ENCODE peak calls at places on chromosomes 5 and 9, in five cellular contexts. J, T, I, Q and M are unnamed samples.

GRCh38 chr9:80874276-80874675 is 815.1 kb downstream of the TLE1 start:
- DNase-seq in J (no peak), T (no peak), Q (no peak), I (no peak), M (no peak)

GRCh38 chr5:74631088-74631960 is 9.2 kb downstream of the ENC1 start:
- DNase-seq in T (peak; percentile 95), J (no peak), I (no peak), Q (no peak), M (peak; percentile 83)

GRCh38 chr5:150595466-150596031 is 44.9 kb upstream of the SYNPO start:
- DNase-seq in J (peak; percentile 55), I (peak; percentile 56), Q (peak; percentile 43), T (peak; percentile 68), M (no peak)

GRCh38 chr5:157266286-157267007 is 524 bp downstream of the CYFIP2 start:
- DNase-seq in J (peak; percentile 94), T (peak; percentile 49), I (peak; percentile 81), Q (no peak), M (peak; percentile 81)

GRCh38 chr5:31410089-31410488 is 121.8 kb downstream of the DROSHA start:
- DNase-seq in J (no peak), T (no peak), I (no peak), Q (no peak), M (no peak)

GRCh38 chr9:121776739-121777637 is 125.6 kb downstream of the DAB2IP start:
- DNase-seq in Q (no peak), T (no peak), I (no peak), J (no peak), M (no peak)

GRCh38 chr9:88537743-88538055 is 2.7 kb downstream of the NXNL2 start:
- DNase-seq in T (peak; percentile 68), J (peak; percentile 58), Q (peak; percentile 32), I (no peak), M (peak; percentile 52)

GRCh38 chr5:168327994-168328393 is 36.5 kb downstream of the WWC1 start:
- DNase-seq in J (peak; percentile 15), Q (no peak), I (no peak), T (peak; percentile 62), M (no peak)

GRCh38 chr5:148418511-148418910 is 34.8 kb downstream of the FBXO38 start:
- DNase-seq in J (no peak), I (no peak), Q (no peak), T (no peak), M (no peak)

GRCh38 chr9:32968101-32969011 is 33.1 kb downstream of the APTX start:
- DNase-seq in Q (no peak), J (no peak), T (peak; percentile 36), I (no peak), M (peak; percentile 82)

GRCh38 chr5:130270786-130271185 is 366.5 kb downstream of the CHSY3 start:
- DNase-seq in J (no peak), I (no peak), Q (no peak), T (no peak), M (no peak)

GRCh38 chr9:115198018-115198417 is 80.1 kb upstream of the TNC start:
- DNase-seq in T (peak; percentile 67), I (no peak), Q (peak; percentile 28), J (no peak), M (no peak)

GRCh38 chr9:105647595-105648349 is 14.5 kb upstream of the TAL2 start:
- DNase-seq in T (peak; percentile 79), Q (no peak), I (no peak), J (no peak), M (no peak)

GRCh38 chr5:9464478-9464877 is 81.4 kb downstream of the SEMA5A start:
- DNase-seq in I (no peak), Q (no peak), T (no peak), J (no peak), M (no peak)

GRCh38 chr5:149273950-149274349 is 2.3 kb downstream of the AFAP1L1 start:
- DNase-seq in J (no peak), T (peak; percentile 76), Q (no peak), I (no peak), M (no peak)

GRCh38 chr5:151612689-151613427 is 21.7 kb upstream of the FAT2 start:
- DNase-seq in I (no peak), Q (no peak), T (peak; percentile 26), J (no peak), M (no peak)

GRCh38 chr9:112887377-112887776 is 3.3 kb downstream of the SLC46A2 start:
- DNase-seq in T (peak; percentile 65), J (no peak), Q (no peak), I (no peak), M (peak; percentile 92)

GRCh38 chr5:73605223-73606087 is 20.5 kb upstream of the ARHGEF28 start:
- DNase-seq in T (no peak), J (no peak), I (no peak), Q (no peak), M (no peak)

GRCh38 chr5:103674321-103674720 is 111.7 kb upstream of the NUDT12 start:
- DNase-seq in I (no peak), Q (no peak), T (no peak), J (no peak), M (no peak)

GRCh38 chr5:24855485-24855884 is 210.7 kb upstream of the CDH10 start:
- DNase-seq in I (no peak), T (peak; percentile 83), Q (no peak), J (no peak), M (no peak)

GRCh38 chr9:130451509-130452388 is 7.0 kb downstream of the ASS1 start:
- DNase-seq in I (peak; percentile 91), J (no peak), Q (peak; percentile 84), T (peak; percentile 80), M (peak; percentile 52)

GRCh38 chr9:14616188-14616982 is 76.8 kb downstream of the ZDHHC21 start:
- DNase-seq in T (peak; percentile 59), J (no peak), Q (no peak), I (no peak), M (peak; percentile 83)

GRCh38 chr5:81601912-81602311 is 149.0 kb downstream of the SSBP2 start:
- DNase-seq in T (peak; percentile 10), J (no peak), Q (no peak), I (no peak), M (no peak)

GRCh38 chr5:143106175-143106574 is 297.3 kb downstream of the NR3C1 start:
- DNase-seq in Q (no peak), I (no peak), T (peak; percentile 62), J (no peak), M (peak; percentile 63)

GRCh38 chr5:80161165-80161564 is 94.7 kb downstream of the SERINC5 start:
- DNase-seq in T (no peak), I (no peak), Q (no peak), J (no peak), M (no peak)

GRCh38 chr5:92945630-92946097 is 635.4 kb downstream of the NR2F1-AS1 start:
- DNase-seq in T (no peak), I (no peak), Q (no peak), J (no peak), M (no peak)

DNA sequence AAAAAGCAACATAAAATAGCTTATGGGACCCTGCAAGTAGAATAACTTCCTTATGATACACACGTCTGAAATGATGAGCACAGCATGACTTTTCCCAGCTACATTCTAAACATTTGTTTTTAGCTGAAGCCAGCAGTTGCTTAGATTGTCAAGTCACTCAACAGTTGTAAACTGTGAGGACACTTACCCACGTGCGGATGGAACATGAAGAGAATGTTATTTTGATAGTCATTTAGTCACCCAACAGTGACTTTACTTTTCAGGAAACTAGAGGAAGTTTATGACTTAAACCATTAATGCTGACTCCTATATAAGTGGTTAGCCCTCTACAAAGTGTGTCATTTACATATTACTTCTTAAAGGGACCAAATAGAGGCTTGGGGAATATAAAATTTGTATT is 3.0 kb downstream of the HACD4 start:
- DNase-seq in T (no peak), Q (no peak), J (no peak), I (no peak), M (no peak)
- H3K4me1 ChIP-seq in T (peaks cover 4% of the 10 kb centered on the region), Q (peaks cover 13% of the 10 kb centered on the region), J (peaks cover 28% of the 10 kb centered on the region), I (peaks cover 3% of the 10 kb centered on the region), M (peaks cover 20% of the 10 kb centered on the region)

GRCh38 chr5:2724031-2724581 is 27.4 kb downstream of the IRX2 start:
- DNase-seq in J (no peak), Q (no peak), I (no peak), T (no peak), M (no peak)
- H3K27ac ChIP-seq in J (no peak overlapping the region), Q (no peak overlapping the region), I (no peak overlapping the region), T (no peak overlapping the region), M (no peak overlapping the region)

GRCh38 chr5:131654309-131654708 is 19.3 kb upstream of the RAPGEF6 start:
- DNase-seq in J (no peak), Q (no peak), T (no peak), I (no peak), M (no peak)
- H3K4me1 ChIP-seq in J (no peaks in the 10 kb centered on the region), Q (peaks cover 9% of the 10 kb centered on the region), T (no peaks in the 10 kb centered on the region), I (no peaks in the 10 kb centered on the region), M (peaks cover 10% of the 10 kb centered on the region)

DNA sequence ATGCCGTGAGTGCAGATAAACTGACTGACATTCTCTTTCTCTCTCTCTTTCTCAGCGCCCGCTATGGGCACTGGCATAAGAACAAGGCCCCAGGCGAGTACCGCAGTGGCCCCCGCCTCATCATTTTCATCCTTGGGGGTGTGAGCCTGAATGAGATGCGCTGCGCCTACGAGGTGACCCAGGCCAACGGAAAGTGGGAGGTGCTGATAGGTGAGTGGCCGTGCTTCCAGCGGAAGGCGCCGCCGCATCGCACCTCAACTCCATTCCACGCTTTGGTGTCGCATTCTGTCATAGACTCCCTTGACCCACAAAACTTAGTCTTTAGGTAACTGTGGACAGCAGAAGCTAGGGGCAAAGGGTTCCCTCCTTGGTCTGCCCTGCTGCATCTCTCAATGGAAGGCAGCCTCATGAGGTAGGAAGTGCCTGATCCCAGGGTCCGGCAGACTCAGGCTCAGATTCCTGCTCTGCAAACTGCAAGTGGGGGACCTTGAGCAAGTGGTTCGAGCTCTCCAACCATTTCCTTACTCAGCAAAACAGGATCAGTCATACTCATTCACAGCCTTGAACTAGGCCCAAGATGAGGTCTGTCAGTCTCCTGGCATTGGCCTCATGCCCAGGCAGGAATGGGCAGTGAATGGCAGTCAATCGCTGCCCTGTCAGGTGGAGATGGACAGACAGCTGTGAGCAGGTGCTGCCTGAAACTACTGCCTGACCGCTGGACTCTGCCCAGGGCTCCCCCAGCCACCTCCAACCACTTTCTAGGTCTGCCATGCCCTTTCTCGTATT is 24.2 kb upstream of the CFAP157 start:
- DNase-seq in J (no peak), Q (no peak), T (no peak), I (no peak), M (no peak)
- H3K27ac ChIP-seq in J (peak overlapping the region; percentile 39), Q (no peak overlapping the region), T (no peak overlapping the region), I (no peak overlapping the region), M (no peak overlapping the region)